ENCODE peak calls at places on chromosomes 7 and 10, in four cellular contexts. Q, Y, S and W are unnamed samples.

GRCh38 chr10:72349438-72349837 is 5.3 kb downstream of the DNAJB12 start:
- DNase-seq in S (no peak), Q (no peak), Y (no peak), W (no peak)

GRCh38 chr10:11295492-11295891 is 277.8 kb downstream of the CELF2 start:
- DNase-seq in Y (no peak), S (no peak), Q (no peak), W (no peak)

GRCh38 chr10:58919927-58920654 is 256.4 kb upstream of the PHYHIPL start:
- DNase-seq in Y (peak), Q (peak), S (no peak), W (peak)

GRCh38 chr10:23040002-23040401 is 55.4 kb upstream of the MSRB2 start:
- DNase-seq in S (no peak), Q (no peak), Y (no peak), W (no peak)

GRCh38 chr7:80136276-80137045 is 1.8 kb downstream of the GNAI1 start:
- DNase-seq in Q (no peak), S (no peak), Y (peak), W (no peak)

GRCh38 chr7:28160551-28160991 is 20.0 kb downstream of the JAZF1 start:
- DNase-seq in Y (no peak), Q (no peak), S (no peak), W (no peak)

GRCh38 chr7:30422922-30423321 is 55.7 kb downstream of the NOD1 start:
- DNase-seq in S (no peak), Y (peak), Q (peak), W (no peak)

GRCh38 chr7:159117366-159118219 is 27.1 kb downstream of the VIPR2 start:
- DNase-seq in Y (no peak), Q (no peak), S (no peak), W (no peak)

GRCh38 chr10:72334196-72334831 is 20.4 kb downstream of the DNAJB12 start:
- DNase-seq in S (no peak), Q (peak), Y (no peak), W (no peak)

GRCh38 chr10:86900955-86901354 is 56.5 kb downstream of the MMRN2 start:
- DNase-seq in Q (peak), Y (peak), S (no peak), W (no peak)

GRCh38 chr7:156616269-156617202 is 24.0 kb upstream of the RNF32 start:
- DNase-seq in Q (no peak), Y (no peak), S (no peak), W (no peak)

DNA sequence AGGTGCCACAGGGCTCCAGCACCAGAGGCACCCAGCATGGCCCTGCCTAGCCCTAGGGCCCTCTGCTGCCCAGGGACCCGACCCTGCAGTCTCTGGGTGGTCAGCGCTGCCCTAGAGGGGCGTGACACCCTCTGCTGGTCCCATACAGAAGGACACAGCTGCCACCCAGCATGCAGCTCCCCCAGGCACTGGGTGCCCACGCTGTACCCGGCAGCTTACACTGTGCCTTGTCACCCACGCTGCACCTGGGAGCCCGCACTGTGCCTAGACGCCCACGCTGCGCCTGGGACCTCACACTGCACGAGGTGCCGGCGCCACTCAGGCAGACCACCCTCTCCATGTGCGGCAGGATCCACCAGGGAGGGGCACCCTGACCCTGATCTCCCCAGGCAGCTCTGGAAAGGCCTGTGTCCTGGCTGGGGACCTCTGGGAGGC is 55.2 kb downstream of the PWWP2B start:
- DNase-seq in Q (no peak), Y (no peak), S (no peak), W (no peak)
- TF ChIP-seq CTCF in Q (no peak), Y (no peak), S (no peak), W (no peak)

GRCh38 chr10:119312241-119312640 is 104.9 kb downstream of the GRK5 start:
- DNase-seq in Q (no peak), S (no peak), Y (no peak), W (no peak)

GRCh38 chr10:119314486-119314885 is 107.1 kb downstream of the GRK5 start:
- DNase-seq in S (no peak), Q (no peak), Y (no peak), W (no peak)

GRCh38 chr10:119314061-119314460 is 106.7 kb downstream of the GRK5 start:
- DNase-seq in S (no peak), Q (no peak), Y (no peak), W (no peak)

GRCh38 chr10:119313024-119313423 is 105.7 kb downstream of the GRK5 start:
- DNase-seq in Q (no peak), Y (no peak), S (no peak), W (no peak)

GRCh38 chr10:119313645-119314044 is 106.3 kb downstream of the GRK5 start:
- DNase-seq in Q (no peak), S (no peak), Y (no peak), W (no peak)
- H3K4me3 ChIP-seq in Q (no peak), S (no peak), Y (no peak), W (no peak)

GRCh38 chr7:95997632-95998031 is 225.3 kb downstream of the DYNC1I1 start:
- DNase-seq in Q (no peak), S (no peak), Y (no peak), W (no peak)

GRCh38 chr7:95996886-95997285 is 224.5 kb downstream of the DYNC1I1 start:
- DNase-seq in Q (no peak), Y (no peak), S (no peak), W (no peak)

GRCh38 chr7:95989301-95989700 is 216.9 kb downstream of the DYNC1I1 start:
- DNase-seq in Y (no peak), S (no peak), Q (no peak), W (no peak)

GRCh38 chr7:95996174-95996573 is 223.8 kb downstream of the DYNC1I1 start:
- DNase-seq in S (no peak), Q (no peak), Y (no peak), W (no peak)

GRCh38 chr7:95993420-95993819 is 221.1 kb downstream of the DYNC1I1 start:
- DNase-seq in S (no peak), Y (no peak), Q (no peak), W (no peak)
- TF ChIP-seq CTCF in S (no peak), Y (no peak), Q (no peak), W (no peak)

DNA sequence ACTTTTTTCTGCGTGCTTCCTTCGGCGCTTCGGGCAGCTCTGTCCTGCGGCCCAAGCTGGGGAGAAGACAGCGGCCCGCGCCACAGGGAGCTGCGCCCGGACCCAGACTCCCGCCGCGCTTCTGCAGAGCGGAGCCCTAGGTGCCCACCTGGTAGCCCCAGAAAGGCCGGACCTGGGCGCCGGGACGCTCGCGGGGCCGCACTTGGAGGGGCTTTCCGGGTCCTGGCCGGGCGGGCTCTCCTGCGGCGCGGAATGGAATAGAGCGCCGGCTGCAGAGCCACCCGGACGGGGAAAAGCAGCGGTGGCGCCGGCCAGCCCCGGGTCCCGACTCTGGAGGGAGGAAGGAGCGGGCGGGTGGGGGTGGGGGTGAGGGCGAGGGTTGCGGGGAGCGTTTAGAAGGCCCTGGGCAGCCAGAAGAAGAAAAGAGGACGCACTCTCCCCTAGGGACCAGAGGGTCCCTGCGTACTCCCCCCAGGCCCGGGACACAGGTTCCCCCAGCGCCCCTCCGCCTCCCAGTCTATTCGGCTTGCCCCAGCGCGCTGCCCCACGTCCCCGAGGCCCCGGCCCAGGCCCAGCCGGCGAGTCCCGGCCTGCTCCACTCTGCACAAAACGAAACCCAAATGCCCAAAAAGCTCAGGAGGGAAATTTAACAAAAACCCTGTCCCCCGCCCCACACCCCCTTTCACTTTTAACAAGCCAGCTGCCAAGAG is 4.5 kb downstream of the ZNF503 start:
- DNase-seq in Q (peak), S (no peak), Y (peak), W (no peak)
- H3K4me3 ChIP-seq in Q (peak), S (peak), Y (peak), W (peak)

DNA sequence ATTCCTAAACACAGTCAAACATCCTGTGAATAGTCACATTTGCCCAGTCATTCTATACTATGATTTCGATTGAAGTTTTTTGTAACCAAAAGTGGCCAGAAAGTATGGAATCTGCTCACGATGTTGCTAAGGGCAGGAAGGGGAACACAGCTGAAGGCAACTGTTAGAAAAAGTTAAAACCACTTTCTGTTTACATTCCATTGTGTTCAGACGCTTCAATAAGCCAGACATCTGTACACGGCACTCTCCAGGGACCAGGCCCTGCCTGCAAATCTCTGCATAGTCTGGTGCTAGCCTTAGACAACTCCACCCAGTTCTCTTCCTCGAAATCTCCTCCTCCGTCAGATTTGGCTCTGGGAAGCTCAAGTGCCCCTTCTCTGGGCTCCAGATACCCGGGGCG is 17.0 kb upstream of the TMEM120A start:
- DNase-seq in Y (peak), Q (peak), S (no peak), W (no peak)
- TF ChIP-seq CTCF in Y (no peak), Q (no peak), S (no peak), W (no peak)

GRCh38 chr10:62853710-62854109 is 37.5 kb upstream of the EGR2 start:
- DNase-seq in Q (no peak), Y (no peak), S (no peak), W (no peak)
- H3K4me3 ChIP-seq in Q (no peak), Y (no peak), S (no peak), W (no peak)

DNA sequence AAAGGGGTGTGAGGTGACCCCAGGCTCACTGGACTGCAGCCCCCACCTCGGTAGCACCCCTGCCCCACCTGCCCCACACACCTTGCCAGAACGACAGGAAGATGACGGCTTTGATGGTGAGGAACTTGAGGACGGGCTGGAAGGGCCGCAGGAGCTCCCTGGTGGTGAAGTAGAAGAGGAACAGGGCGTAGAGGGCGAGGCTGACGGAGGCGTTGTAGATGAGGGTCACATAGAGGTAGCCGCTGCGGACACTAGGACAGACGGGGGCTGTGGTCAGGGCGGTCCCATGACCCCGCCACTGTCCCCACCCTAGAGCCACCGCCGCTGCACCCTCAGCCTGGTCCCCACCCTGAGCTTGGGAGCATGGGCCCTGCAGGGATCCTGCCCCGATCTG is 7.6 kb downstream of the TMEM184A start:
- DNase-seq in S (no peak), Y (no peak), Q (no peak), W (no peak)
- TF ChIP-seq CTCF in S (peak), Y (no peak), Q (no peak), W (no peak)